ENCODE peak calls at places on chromosomes 6 and 20, in eight cellular contexts. One of them, this sample, is unnamed. For H3K36me3, the result is how much of the 10 kb centered on the place peaks cover.

GRCh38 chr20:47108994-47109393 is 214.4 kb downstream of the EYA2 start:
- DNase-seq in uterus: no peak
- DNase-seq in heart right ventricle: no peak
- DNase-seq in psoas muscle: no peak
- DNase-seq in neuronal stem cell: no peak
- DNase-seq in DND-41: no peak
- DNase-seq in right lobe of liver: no peak
- DNase-seq in GM23338: no peak
- DNase-seq in this sample: no peak

GRCh38 chr6:94254689-94255088 is 835.3 kb upstream of the EPHA7 start:
- DNase-seq in neuronal stem cell: no peak
- DNase-seq in psoas muscle: no peak
- DNase-seq in GM23338: peak
- DNase-seq in heart right ventricle: no peak
- DNase-seq in right lobe of liver: no peak
- DNase-seq in uterus: no peak
- DNase-seq in DND-41: no peak
- DNase-seq in this sample: no peak

GRCh38 chr20:43658723-43659419 is 8.0 kb upstream of the MYBL2 start:
- DNase-seq in right lobe of liver: no peak
- DNase-seq in heart right ventricle: no peak
- DNase-seq in GM23338: no peak
- DNase-seq in DND-41: no peak
- DNase-seq in psoas muscle: no peak
- DNase-seq in neuronal stem cell: no peak
- DNase-seq in uterus: no peak
- DNase-seq in this sample: no peak

GRCh38 chr6:142605922-142606321 is 304.1 kb downstream of the ADGRG6 start:
- DNase-seq in heart right ventricle: no peak
- DNase-seq in GM23338: no peak
- DNase-seq in uterus: no peak
- DNase-seq in right lobe of liver: no peak
- DNase-seq in psoas muscle: no peak
- DNase-seq in DND-41: no peak
- DNase-seq in neuronal stem cell: no peak
- DNase-seq in this sample: no peak

GRCh38 chr20:38275815-38276550 is 15.4 kb upstream of the KIAA1755 start:
- DNase-seq in uterus: no peak
- DNase-seq in heart right ventricle: no peak
- DNase-seq in psoas muscle: no peak
- DNase-seq in DND-41: no peak
- DNase-seq in GM23338: no peak
- DNase-seq in right lobe of liver: no peak
- DNase-seq in neuronal stem cell: no peak
- DNase-seq in this sample: no peak

GRCh38 chr20:46031701-46032254 is 2.8 kb downstream of the SLC12A5 start:
- DNase-seq in neuronal stem cell: no peak
- DNase-seq in uterus: no peak
- DNase-seq in right lobe of liver: no peak
- DNase-seq in heart right ventricle: no peak
- DNase-seq in psoas muscle: no peak
- DNase-seq in GM23338: peak
- DNase-seq in DND-41: no peak
- DNase-seq in this sample: no peak

GRCh38 chr20:4165984-4166725 is 150.8 kb upstream of the RNF24 start:
- DNase-seq in GM23338: no peak
- DNase-seq in psoas muscle: no peak
- DNase-seq in right lobe of liver: no peak
- DNase-seq in heart right ventricle: no peak
- DNase-seq in uterus: no peak
- DNase-seq in DND-41: no peak
- DNase-seq in neuronal stem cell: no peak
- DNase-seq in this sample: no peak

GRCh38 chr6:98927534-98927933 is 20.2 kb downstream of the FBXL4 start:
- DNase-seq in uterus: no peak
- DNase-seq in DND-41: no peak
- DNase-seq in heart right ventricle: peak
- DNase-seq in neuronal stem cell: no peak
- DNase-seq in right lobe of liver: no peak
- DNase-seq in psoas muscle: no peak
- DNase-seq in GM23338: no peak
- DNase-seq in this sample: no peak

GRCh38 chr6:157442296-157442695 is 61.3 kb downstream of the ZDHHC14 start:
- DNase-seq in psoas muscle: no peak
- DNase-seq in heart right ventricle: no peak
- DNase-seq in right lobe of liver: no peak
- DNase-seq in DND-41: no peak
- DNase-seq in uterus: no peak
- DNase-seq in neuronal stem cell: no peak
- DNase-seq in GM23338: no peak
- DNase-seq in this sample: no peak

GRCh38 chr20:63701329-63702035 is 5.0 kb downstream of the TNFRSF6B start:
- DNase-seq in GM23338: no peak
- DNase-seq in neuronal stem cell: no peak
- DNase-seq in uterus: peak
- DNase-seq in psoas muscle: peak
- DNase-seq in right lobe of liver: peak
- DNase-seq in heart right ventricle: no peak
- DNase-seq in DND-41: no peak
- DNase-seq in this sample: peak

GRCh38 chr6:156953478-156954146 is 176.4 kb downstream of the ARID1B start:
- DNase-seq in right lobe of liver: no peak
- DNase-seq in GM23338: peak
- DNase-seq in psoas muscle: no peak
- DNase-seq in neuronal stem cell: peak
- DNase-seq in heart right ventricle: peak
- DNase-seq in uterus: peak
- DNase-seq in DND-41: peak
- DNase-seq in this sample: no peak

GRCh38 chr20:49278036-49278816 is at the start of gene ZNFX1:
- DNase-seq in psoas muscle: peak
- DNase-seq in right lobe of liver: peak
- DNase-seq in heart right ventricle: peak
- DNase-seq in GM23338: peak
- DNase-seq in DND-41: peak
- DNase-seq in uterus: peak
- DNase-seq in neuronal stem cell: peak
- DNase-seq in this sample: peak
- H3K36me3 ChIP-seq in psoas muscle: under half
- H3K36me3 ChIP-seq in right lobe of liver: under half
- H3K36me3 ChIP-seq in heart right ventricle: half or more
- H3K36me3 ChIP-seq in GM23338: half or more
- H3K36me3 ChIP-seq in DND-41: half or more
- H3K36me3 ChIP-seq in uterus: under half
- H3K36me3 ChIP-seq in neuronal stem cell: under half
- H3K36me3 ChIP-seq in this sample: under half

DNA sequence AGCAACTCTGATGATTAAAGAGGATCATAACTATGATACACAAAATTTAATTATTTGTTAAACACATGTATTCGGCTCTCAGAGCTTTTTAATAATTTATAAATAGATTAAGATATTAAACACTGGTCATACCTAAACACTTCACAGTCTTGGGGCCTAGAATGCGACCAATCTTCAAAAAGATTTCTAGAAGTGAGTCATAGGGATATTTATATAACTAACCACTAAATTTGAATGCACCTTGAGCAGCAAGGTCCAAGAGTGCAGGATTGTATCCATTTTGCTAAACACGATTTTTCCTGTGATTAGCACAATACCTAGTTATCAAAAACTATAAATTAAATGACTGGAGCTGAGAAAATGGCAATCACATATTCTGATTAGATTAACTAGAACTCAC is 709.3 kb downstream of the EPHA7 start:
- DNase-seq in DND-41: no peak
- DNase-seq in heart right ventricle: no peak
- DNase-seq in psoas muscle: no peak
- DNase-seq in uterus: no peak
- DNase-seq in right lobe of liver: no peak
- DNase-seq in GM23338: no peak
- DNase-seq in neuronal stem cell: no peak
- DNase-seq in this sample: no peak
- H3K36me3 ChIP-seq in DND-41: under half
- H3K36me3 ChIP-seq in heart right ventricle: under half
- H3K36me3 ChIP-seq in psoas muscle: under half
- H3K36me3 ChIP-seq in uterus: under half
- H3K36me3 ChIP-seq in right lobe of liver: under half
- H3K36me3 ChIP-seq in GM23338: under half
- H3K36me3 ChIP-seq in neuronal stem cell: under half
- H3K36me3 ChIP-seq in this sample: under half

GRCh38 chr6:35084511-35085203 is 56.5 kb downstream of the TCP11 start:
- DNase-seq in neuronal stem cell: no peak
- DNase-seq in DND-41: no peak
- DNase-seq in right lobe of liver: no peak
- DNase-seq in heart right ventricle: no peak
- DNase-seq in psoas muscle: no peak
- DNase-seq in uterus: no peak
- DNase-seq in GM23338: no peak
- DNase-seq in this sample: no peak

GRCh38 chr6:35084041-35084491 is 57.1 kb downstream of the TCP11 start:
- DNase-seq in psoas muscle: no peak
- DNase-seq in DND-41: no peak
- DNase-seq in neuronal stem cell: no peak
- DNase-seq in GM23338: no peak
- DNase-seq in uterus: no peak
- DNase-seq in right lobe of liver: no peak
- DNase-seq in heart right ventricle: no peak
- DNase-seq in this sample: no peak

GRCh38 chr6:35086282-35086632 is 54.9 kb downstream of the TCP11 start:
- DNase-seq in uterus: no peak
- DNase-seq in DND-41: no peak
- DNase-seq in GM23338: no peak
- DNase-seq in neuronal stem cell: no peak
- DNase-seq in heart right ventricle: no peak
- DNase-seq in right lobe of liver: no peak
- DNase-seq in psoas muscle: no peak
- DNase-seq in this sample: peak

GRCh38 chr6:35086636-35087360 is 54.3 kb downstream of the TCP11 start:
- DNase-seq in neuronal stem cell: no peak
- DNase-seq in uterus: no peak
- DNase-seq in DND-41: no peak
- DNase-seq in psoas muscle: no peak
- DNase-seq in right lobe of liver: no peak
- DNase-seq in heart right ventricle: no peak
- DNase-seq in GM23338: no peak
- DNase-seq in this sample: peak

DNA sequence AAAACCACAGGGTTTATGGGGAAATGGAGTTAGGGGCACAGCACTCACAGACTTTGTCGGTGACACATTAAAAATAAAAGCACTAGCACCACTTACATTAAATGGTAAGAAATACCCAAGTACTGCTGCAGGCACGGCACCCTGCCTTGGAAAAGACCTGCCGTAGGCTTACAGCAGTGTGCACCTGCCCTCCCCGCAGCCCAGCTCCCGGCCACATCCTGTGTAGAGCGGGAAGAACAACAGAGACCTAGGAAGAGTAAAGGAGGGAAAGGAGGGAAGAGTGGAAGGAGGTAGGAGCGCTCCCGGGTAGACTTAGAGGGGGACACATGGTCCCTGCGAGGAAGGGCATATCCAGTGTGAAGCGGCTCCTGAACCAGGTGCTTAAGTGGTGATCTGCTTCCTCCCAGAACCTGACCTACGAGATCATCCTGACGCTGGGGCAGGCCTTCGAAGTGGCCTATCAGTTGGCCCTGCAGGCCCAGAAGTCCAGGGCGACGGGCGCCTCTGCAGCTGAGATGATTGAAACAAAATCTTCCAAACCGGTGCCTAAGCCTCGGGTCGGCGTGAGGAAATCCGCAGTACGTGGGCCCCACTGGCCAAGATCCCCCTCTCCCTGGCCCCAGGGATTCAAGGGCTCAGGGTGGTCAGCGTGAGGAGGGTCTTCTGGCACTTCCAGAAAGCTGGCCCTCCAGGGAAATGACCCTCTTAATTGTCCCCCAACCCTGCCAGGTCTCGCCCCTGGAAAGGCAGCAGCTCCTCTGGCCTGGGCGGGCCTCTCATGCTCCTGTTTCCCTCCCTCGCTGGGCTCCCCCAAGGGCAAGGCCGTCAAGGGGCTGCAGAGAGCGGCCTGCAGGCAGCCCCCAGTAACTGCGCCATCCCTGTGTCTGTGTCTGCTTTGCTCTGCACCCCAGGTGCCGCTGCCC is 55.5 kb downstream of the TCP11 start:
- DNase-seq in heart right ventricle: no peak
- DNase-seq in GM23338: no peak
- DNase-seq in uterus: no peak
- DNase-seq in right lobe of liver: no peak
- DNase-seq in neuronal stem cell: no peak
- DNase-seq in DND-41: peak
- DNase-seq in psoas muscle: no peak
- DNase-seq in this sample: no peak
- H3K36me3 ChIP-seq in heart right ventricle: half or more
- H3K36me3 ChIP-seq in GM23338: under half
- H3K36me3 ChIP-seq in uterus: under half
- H3K36me3 ChIP-seq in right lobe of liver: under half
- H3K36me3 ChIP-seq in neuronal stem cell: under half
- H3K36me3 ChIP-seq in DND-41: under half
- H3K36me3 ChIP-seq in psoas muscle: under half
- H3K36me3 ChIP-seq in this sample: under half

DNA sequence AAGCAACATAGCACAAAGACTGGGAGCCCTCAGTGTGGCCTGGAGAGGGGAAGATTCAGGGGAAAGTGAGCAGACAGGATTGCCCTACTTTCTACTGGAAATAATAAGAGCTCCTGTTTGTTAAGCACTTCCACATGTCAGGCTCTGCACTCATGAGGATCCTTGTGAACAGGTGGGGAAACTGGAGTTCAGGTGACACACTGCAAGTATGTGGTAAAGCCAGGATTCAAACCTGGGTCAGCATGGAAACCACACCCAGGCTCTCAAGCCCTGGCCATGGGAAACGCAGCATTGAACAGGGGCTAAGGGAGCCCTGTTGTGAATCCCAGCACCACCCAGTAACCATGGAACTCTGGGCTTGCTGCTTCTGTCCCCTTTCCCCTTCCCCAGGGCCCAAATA is 42.8 kb upstream of the ID1 start:
- DNase-seq in heart right ventricle: no peak
- DNase-seq in GM23338: no peak
- DNase-seq in DND-41: no peak
- DNase-seq in psoas muscle: no peak
- DNase-seq in uterus: no peak
- DNase-seq in right lobe of liver: no peak
- DNase-seq in neuronal stem cell: no peak
- DNase-seq in this sample: no peak
- H3K36me3 ChIP-seq in heart right ventricle: half or more
- H3K36me3 ChIP-seq in GM23338: half or more
- H3K36me3 ChIP-seq in DND-41: half or more
- H3K36me3 ChIP-seq in psoas muscle: under half
- H3K36me3 ChIP-seq in uterus: under half
- H3K36me3 ChIP-seq in right lobe of liver: under half
- H3K36me3 ChIP-seq in neuronal stem cell: under half
- H3K36me3 ChIP-seq in this sample: under half